ENCODE peak calls at places on chromosomes 5 and 9, in five cellular contexts. F, L, P, V and K are unnamed samples.

GRCh38 chr5:68708842-68709170 is 385.0 kb upstream of the SLC30A5 start:
- DNase-seq in F (no peak), V (no peak), L (no peak), P (no peak), K (no peak)

GRCh38 chr5:21688655-21689054 is 1164.5 kb downstream of the CDH12 start:
- DNase-seq in P (no peak), V (no peak), L (peak), F (no peak), K (no peak)

GRCh38 chr5:73204302-73204701 is 31.3 kb downstream of the TMEM174 start:
- DNase-seq in V (no peak), L (peak), F (no peak), P (no peak), K (no peak)

GRCh38 chr5:103764403-103764802 is 201.8 kb upstream of the NUDT12 start:
- DNase-seq in F (no peak), L (no peak), V (no peak), P (no peak), K (no peak)

GRCh38 chr5:42228279-42228678 is 195.0 kb upstream of the GHR start:
- DNase-seq in F (no peak), L (no peak), V (no peak), P (no peak), K (no peak)

GRCh38 chr5:180343110-180343845 is 9.9 kb downstream of the GFPT2 start:
- DNase-seq in V (no peak), L (peak), F (no peak), P (no peak), K (no peak)

GRCh38 chr5:73796164-73797141 is 170.5 kb downstream of the ARHGEF28 start:
- DNase-seq in L (peak), V (no peak), F (no peak), P (no peak), K (no peak)

GRCh38 chr5:132781029-132781428 is 4.0 kb upstream of the SEPTIN8 start:
- DNase-seq in P (no peak), F (no peak), L (no peak), V (no peak), K (no peak)

GRCh38 chr9:110050925-110051355 is 157.0 kb downstream of the C9orf152 start:
- DNase-seq in P (peak), V (no peak), L (peak), F (no peak), K (no peak)

GRCh38 chr5:374631-375335 is 53.3 kb downstream of the AHRR start:
- DNase-seq in P (no peak), V (peak), F (no peak), L (no peak), K (no peak)

GRCh38 chr5:1052641-1053390 is 44.2 kb downstream of the NKD2 start:
- DNase-seq in P (peak), L (no peak), V (no peak), F (no peak), K (no peak)

GRCh38 chr9:122374885-122375420 is 4.1 kb downstream of the PTGS1 start:
- DNase-seq in P (no peak), V (peak), F (peak), L (peak), K (no peak)

GRCh38 chr9:72140582-72140981 is 8.7 kb upstream of the GDA start:
- DNase-seq in P (no peak), F (no peak), L (no peak), V (no peak), K (no peak)

GRCh38 chr5:1312206-1312605 is 17.3 kb upstream of the TERT start:
- DNase-seq in P (peak), L (no peak), V (no peak), F (no peak), K (no peak)

GRCh38 chr9:120708526-120709224 is 5.6 kb downstream of the MEGF9 start:
- DNase-seq in L (peak), P (no peak), F (no peak), V (no peak), K (no peak)

GRCh38 chr9:8297047-8297446 is 497.5 kb upstream of the DMAC1 start:
- DNase-seq in V (no peak), L (no peak), F (no peak), P (no peak), K (no peak)

GRCh38 chr5:24644757-24645156 is at the start of gene CDH10:
- DNase-seq in V (no peak), F (peak), L (peak), P (no peak), K (peak)

GRCh38 chr5:165035520-165035919 is 1530.1 kb downstream of the MAT2B start:
- DNase-seq in F (no peak), V (no peak), P (no peak), L (peak), K (no peak)

GRCh38 chr5:77316871-77317661 is 106.6 kb downstream of the PDE8B start:
- DNase-seq in V (no peak), L (peak), F (no peak), P (no peak), K (no peak)

GRCh38 chr5:86951761-86952160 is 315.9 kb upstream of the RASA1 start:
- DNase-seq in V (no peak), F (no peak), L (no peak), P (no peak), K (no peak)

GRCh38 chr9:92094655-92095054 is 20.6 kb downstream of the SPTLC1 start:
- DNase-seq in F (no peak), L (peak), P (no peak), V (no peak), K (no peak)

GRCh38 chr9:73131376-73131775 is 20.3 kb upstream of the ANXA1 start:
- DNase-seq in V (no peak), F (no peak), L (no peak), P (no peak), K (no peak)

GRCh38 chr5:12911156-12911555 is 1006.9 kb upstream of the CTNND2 start:
- DNase-seq in V (no peak), P (no peak), F (no peak), L (peak), K (no peak)

GRCh38 chr9:68560131-68560844 is 19.6 kb upstream of the TMEM252 start:
- DNase-seq in P (peak), L (no peak), F (peak), V (peak), K (no peak)

GRCh38 chr9:98519641-98520040 is 189.1 kb downstream of the GABBR2 start:
- DNase-seq in L (no peak), V (no peak), F (no peak), P (no peak), K (no peak)

GRCh38 chr9:134440636-134441226 is 114.5 kb downstream of the RXRA start:
- DNase-seq in F (no peak), V (no peak), L (no peak), P (no peak), K (no peak)

GRCh38 chr5:178392998-178393397 is 160.4 kb upstream of the PHYKPL start:
- DNase-seq in V (peak), P (no peak), F (no peak), L (no peak), K (no peak)

GRCh38 chr5:38922199-38922598 is 76.4 kb downstream of the OSMR start:
- DNase-seq in P (peak), L (peak), V (peak), F (peak), K (no peak)

GRCh38 chr9:104948277-104948676 is 20.3 kb upstream of the ABCA1 start:
- DNase-seq in F (no peak), L (no peak), P (no peak), V (no peak), K (no peak)
- H3K27ac ChIP-seq in F (no peak), L (no peak), P (no peak), V (no peak), K (no peak)

GRCh38 chr5:154648706-154649105 is 106.5 kb upstream of the LARP1 start:
- DNase-seq in F (no peak), L (no peak), P (no peak), V (peak), K (no peak)
- H3K27ac ChIP-seq in F (no peak), L (no peak), P (no peak), V (peak), K (no peak)

DNA sequence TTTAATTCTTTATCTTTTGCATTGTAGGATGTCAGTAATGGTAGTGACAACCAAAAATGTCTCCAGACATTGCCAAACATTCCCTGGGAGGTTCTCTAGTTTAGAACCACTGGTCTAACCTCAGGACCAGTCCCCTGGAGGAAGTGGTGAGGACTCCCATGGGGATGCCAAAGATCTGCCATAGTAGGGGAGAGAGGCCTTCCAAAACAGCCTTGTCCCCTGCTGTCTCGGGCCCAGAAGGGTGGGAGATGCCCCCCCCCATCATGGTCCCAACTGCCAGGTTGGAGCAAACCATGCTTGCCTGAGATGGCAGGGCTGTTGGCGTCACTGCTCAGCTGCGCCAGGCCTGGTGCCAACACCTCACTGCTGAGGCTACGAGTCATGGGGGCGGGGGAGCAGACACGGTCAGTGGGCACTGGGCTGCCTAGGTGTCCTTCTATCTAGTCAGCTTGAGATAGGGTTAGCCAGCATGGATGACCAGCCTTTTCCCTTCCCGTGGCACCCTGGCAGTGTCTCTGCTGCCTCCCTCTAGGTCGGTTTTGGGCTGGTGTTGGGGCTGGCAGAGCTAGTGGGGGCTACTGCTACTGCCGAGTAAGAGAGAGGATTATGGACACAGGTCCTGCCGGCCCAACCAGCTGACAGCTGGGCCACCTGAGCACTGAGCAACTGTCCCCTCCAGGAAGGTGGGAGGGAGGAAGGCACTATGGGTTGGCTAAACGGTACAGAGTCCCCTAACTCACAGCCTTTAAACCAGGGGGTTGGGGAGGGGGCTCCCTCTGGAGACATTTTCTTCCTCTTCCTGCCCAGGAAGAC is 8.3 kb upstream of the CXXC5 start:
- DNase-seq in F (peak), V (peak), L (no peak), P (no peak), K (no peak)
- H3K27ac ChIP-seq in F (peak), V (no peak), L (no peak), P (no peak), K (no peak)

DNA sequence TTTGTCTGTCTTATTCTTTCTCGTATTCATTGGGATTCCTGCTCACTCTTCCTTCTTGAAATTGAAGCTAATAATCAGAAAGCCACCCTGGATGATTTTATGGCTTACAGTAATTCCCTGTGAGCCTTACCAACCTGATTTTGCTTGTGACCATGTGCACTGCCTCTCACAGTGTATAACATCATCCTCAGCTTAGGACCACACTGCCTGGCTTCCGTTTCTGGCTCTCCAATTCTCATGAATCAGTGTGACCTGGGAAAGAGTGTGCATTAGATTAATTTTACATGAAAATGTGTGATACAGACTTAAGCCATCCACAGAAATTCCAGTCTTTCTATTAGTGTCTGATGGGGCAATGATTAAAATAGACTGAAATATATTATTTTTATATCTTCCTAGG is 126.8 kb upstream of the DMRT1 start:
- DNase-seq in L (no peak), F (no peak), V (no peak), P (no peak), K (no peak)
- H3K27ac ChIP-seq in L (no peak), F (no peak), V (no peak), P (no peak), K (peak)

DNA sequence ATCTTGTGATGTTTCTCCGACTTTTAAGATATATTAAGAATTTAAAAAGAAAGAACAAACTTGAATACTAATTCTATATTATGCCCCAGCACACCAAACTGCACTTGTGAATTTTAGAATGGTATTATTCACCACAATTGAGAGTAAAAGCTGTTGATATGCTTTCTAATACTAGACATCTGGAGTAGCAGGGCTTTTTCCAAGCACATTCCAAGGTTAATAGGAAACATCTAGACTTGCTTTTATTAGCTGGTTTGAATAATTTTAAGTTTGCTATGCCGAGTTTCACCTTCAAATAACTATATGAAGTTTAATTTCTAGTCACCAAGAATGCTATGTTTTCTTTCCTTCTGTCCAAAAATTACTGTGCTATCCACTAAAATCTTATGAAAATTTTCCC is 13.5 kb downstream of the NREP start:
- DNase-seq in P (no peak), F (no peak), L (no peak), V (no peak), K (no peak)
- H3K27ac ChIP-seq in P (no peak), F (no peak), L (peak), V (no peak), K (no peak)

DNA sequence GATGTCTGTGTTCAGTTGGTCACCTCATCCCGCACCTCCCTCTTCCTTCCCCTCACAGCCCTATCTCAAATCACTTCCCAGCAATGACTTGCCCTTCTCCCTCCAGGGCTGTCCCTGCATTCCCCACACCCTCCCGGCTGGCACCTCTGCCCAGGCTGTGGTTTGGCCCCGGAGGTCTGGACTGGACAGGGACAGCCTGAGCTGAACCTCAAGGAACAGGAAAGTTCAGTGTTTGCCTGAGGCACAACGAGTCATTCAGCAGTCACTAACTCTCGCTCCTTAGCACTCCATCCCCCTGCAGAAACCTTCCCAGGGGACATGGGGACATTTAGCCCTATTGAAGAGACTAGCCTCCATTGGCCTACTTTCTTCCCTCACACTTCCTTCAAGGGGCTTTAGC is 58.3 kb upstream of the MAP3K1 start:
- DNase-seq in V (no peak), F (no peak), P (no peak), L (no peak), K (no peak)
- H3K27ac ChIP-seq in V (no peak), F (no peak), P (no peak), L (no peak), K (no peak)

GRCh38 chr5:91119941-91120850 is 262.9 kb downstream of the ARRDC3 start:
- DNase-seq in L (no peak), P (no peak), F (no peak), V (no peak), K (no peak)
- H3K27ac ChIP-seq in L (no peak), P (no peak), F (no peak), V (no peak), K (no peak)

DNA sequence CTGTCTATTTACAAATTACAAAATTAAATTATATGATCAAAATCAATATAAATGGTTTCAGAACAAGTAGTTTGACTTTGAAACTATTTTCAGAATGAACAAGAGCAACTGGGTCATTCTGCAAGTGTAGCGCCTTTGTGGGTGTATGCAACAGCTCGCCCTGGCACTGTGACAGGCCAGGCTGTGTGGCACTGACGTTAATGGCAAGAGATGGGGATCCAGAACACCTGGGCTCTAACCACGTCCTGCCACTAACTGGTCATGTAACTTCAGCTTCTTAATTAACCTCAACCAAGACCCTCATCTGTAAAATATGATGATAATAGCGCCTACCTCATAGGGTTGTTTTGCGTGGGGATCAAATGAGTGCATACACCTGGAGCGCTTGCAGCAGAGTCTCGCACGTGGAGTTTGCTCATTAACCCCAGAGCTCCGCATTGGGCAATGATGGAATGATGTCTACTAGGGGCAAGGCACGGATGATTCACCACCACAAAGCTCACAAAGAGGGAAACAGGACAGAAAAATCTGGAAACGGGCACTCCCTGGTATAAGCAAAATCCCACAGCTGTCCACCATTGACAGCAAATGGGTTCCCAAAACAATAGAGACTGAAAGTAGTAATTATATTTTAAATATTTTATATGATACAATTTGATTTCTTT is 639.4 kb downstream of the SEMA5A start:
- DNase-seq in F (no peak), V (no peak), P (no peak), L (peak), K (no peak)
- H3K27ac ChIP-seq in F (no peak), V (no peak), P (no peak), L (peak), K (no peak)